ENCODE peak calls at places on chromosomes 6 and 20, in nine cellular contexts. H is HepG2; B is CD8-positive, alpha-beta T cell; G is choroid plexus epithelial cell; Q is fibroblast of pulmonary artery; T is breast epithelium; J is IMR-90; E is foreskin fibroblast; X is lower lobe of right lung. K is an unnamed sample.
A peak's percentile ranks its signal among the peaks of the same experiment; 100 is the strongest.

GRCh38 chr6:138785980-138786379 is 9.9 kb upstream of the ECT2L start:
- DNase-seq in J (peak; percentile 7), X (no peak), E (no peak), B (no peak), Q (no peak), G (no peak), T (no peak), H (no peak), K (no peak)

GRCh38 chr20:14259691-14260090 is 77.7 kb downstream of the FLRT3 start:
- DNase-seq in E (peak; percentile 45), J (peak; percentile 1), X (no peak), G (no peak), T (no peak), Q (no peak), H (no peak), B (no peak), K (peak; percentile 40)

GRCh38 chr20:52874241-52874640 is 97.9 kb upstream of the TSHZ2 start:
- DNase-seq in H (no peak), J (no peak), B (no peak), Q (no peak), E (no peak), G (no peak), X (no peak), T (no peak), K (no peak)

GRCh38 chr6:99543968-99544367 is 24.5 kb downstream of the CCNC start:
- DNase-seq in T (no peak), X (no peak), J (no peak), B (no peak), H (no peak), Q (no peak), E (no peak), G (no peak), K (no peak)

GRCh38 chr20:19823971-19824370 is 65.9 kb downstream of the RIN2 start:
- DNase-seq in E (no peak), J (no peak), G (no peak), Q (no peak), H (no peak), X (no peak), T (no peak), B (no peak), K (peak; percentile 35)

GRCh38 chr6:150876598-150876997 is 11.1 kb downstream of the MTHFD1L start:
- DNase-seq in G (peak; percentile 34), J (peak; percentile 37), T (peak; percentile 75), Q (peak; percentile 44), E (no peak), X (no peak), B (no peak), H (no peak), K (no peak)

GRCh38 chr6:44084231-44085014 is 42.8 kb downstream of the MRPL14 start:
- DNase-seq in T (no peak), B (no peak), J (peak; percentile 75), E (peak; percentile 59), G (peak; percentile 52), H (peak; percentile 54), X (no peak), Q (no peak), K (peak; percentile 82)

GRCh38 chr6:131976545-131977061 is 25.4 kb upstream of the CCN2 start:
- DNase-seq in B (no peak), H (peak; percentile 98), T (no peak), E (no peak), G (peak; percentile 97), Q (peak; percentile 90), J (peak; percentile 38), X (no peak), K (no peak)

GRCh38 chr6:113829702-113830058 is 27.5 kb upstream of the MARCKS start:
- DNase-seq in H (no peak), B (no peak), X (no peak), Q (peak; percentile 46), E (peak; percentile 12), T (no peak), J (peak; percentile 51), G (peak; percentile 70), K (no peak)

GRCh38 chr6:168024951-168025510 is 27.6 kb downstream of the KIF25 start:
- DNase-seq in J (no peak), E (no peak), Q (no peak), B (no peak), G (no peak), X (no peak), T (peak; percentile 2), H (no peak), K (no peak)

GRCh38 chr6:80640176-80640575 is 533.7 kb downstream of the BCKDHB start:
- DNase-seq in H (no peak), E (no peak), T (no peak), Q (peak; percentile 25), B (no peak), J (no peak), G (no peak), X (no peak), K (no peak)

GRCh38 chr20:2658414-2659354 is 5.3 kb downstream of the IDH3B start:
- DNase-seq in X (no peak), B (no peak), Q (no peak), G (no peak), E (no peak), H (peak; percentile 40), J (no peak), T (no peak), K (no peak)

GRCh38 chr6:2935566-2936291 is 32.6 kb upstream of the SERPINB9 start:
- DNase-seq in X (no peak), Q (no peak), J (no peak), G (no peak), H (no peak), E (no peak), B (no peak), T (no peak), K (no peak)

GRCh38 chr6:150470131-150470530 is 101.3 kb downstream of the IYD start:
- DNase-seq in H (no peak), J (no peak), Q (no peak), B (no peak), T (no peak), X (no peak), G (no peak), E (no peak), K (no peak)

DNA sequence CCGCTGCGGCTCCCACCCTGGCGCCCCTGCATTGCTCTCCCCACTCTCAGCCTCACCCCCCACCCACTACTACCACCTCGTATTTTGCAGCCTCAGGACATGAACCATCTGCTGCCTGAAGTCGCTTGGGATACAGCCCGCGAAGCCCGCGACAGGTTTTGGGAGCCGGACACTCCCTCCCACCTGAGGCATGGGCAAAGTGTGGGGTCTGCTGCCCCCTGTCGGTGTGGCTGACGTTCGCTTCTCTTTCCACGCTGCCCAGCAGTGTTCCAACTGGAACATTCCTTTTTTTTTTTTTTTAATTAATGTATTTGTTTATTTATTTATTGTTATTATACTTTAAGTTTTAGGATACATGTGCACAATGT is 15.3 kb upstream of the LPA start:
- DNase-seq in H (no peak), B (no peak), E (no peak), Q (no peak), T (no peak), X (no peak), J (no peak), G (no peak), K (peak; percentile 31)
- TF ChIP-seq CTCF in H (peak; percentile 55), B (no peak), E (no peak), Q (no peak), T (no peak), X (no peak), J (no peak), G (no peak), K (peak; percentile 53)

GRCh38 chr6:97689078-97689754 is 406.2 kb upstream of the MMS22L start:
- DNase-seq in H (no peak), Q (no peak), T (no peak), G (no peak), B (no peak), J (no peak), X (no peak), E (no peak), K (no peak)

DNA sequence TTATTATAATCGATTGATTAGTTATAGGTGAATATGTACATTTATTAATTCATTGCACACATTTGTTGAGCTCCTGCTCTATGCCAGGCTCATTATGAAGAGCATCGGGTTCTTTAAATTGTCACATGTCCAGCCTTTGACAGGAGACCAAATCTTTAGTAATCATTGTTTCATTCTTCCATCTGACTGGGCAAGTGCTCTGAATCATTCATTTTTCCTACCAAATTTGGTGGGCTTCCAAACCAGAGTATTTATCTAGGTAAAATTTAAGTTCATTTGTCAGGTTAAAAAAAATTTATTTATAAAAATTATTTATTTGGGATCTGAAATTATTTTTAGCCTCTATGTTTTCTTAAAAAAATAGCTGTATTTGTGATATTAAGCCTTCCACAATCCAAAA is 404.9 kb upstream of the MMS22L start:
- DNase-seq in J (no peak), B (no peak), X (no peak), E (no peak), Q (no peak), H (no peak), T (no peak), G (no peak), K (no peak)
- H3K4me3 ChIP-seq in J (no peak overlapping the region), B (no peak overlapping the region), X (no peak overlapping the region), E (no peak overlapping the region), Q (no peak overlapping the region), H (no peak overlapping the region), T (no peak overlapping the region), G (no peak overlapping the region), K (no peak overlapping the region)

GRCh38 chr20:50996901-50997830 is 25.7 kb downstream of the KCNG1 start:
- DNase-seq in T (no peak), X (no peak), Q (peak; percentile 39), B (no peak), H (no peak), G (peak; percentile 51), E (no peak), J (peak; percentile 75), K (peak; percentile 76)

GRCh38 chr20:50991076-50991475 is 31.8 kb downstream of the KCNG1 start:
- DNase-seq in J (peak; percentile 37), T (no peak), H (no peak), B (no peak), Q (no peak), E (no peak), X (no peak), G (no peak), K (peak; percentile 27)

GRCh38 chr20:50992336-50992732 is 30.6 kb downstream of the KCNG1 start:
- DNase-seq in Q (no peak), J (no peak), B (no peak), E (no peak), X (no peak), G (no peak), H (no peak), T (peak; percentile 67), K (peak; percentile 92)

GRCh38 chr20:50995506-50995905 is 27.4 kb downstream of the KCNG1 start:
- DNase-seq in E (no peak), J (peak; percentile 67), B (no peak), Q (peak; percentile 35), G (peak; percentile 76), T (no peak), H (no peak), X (no peak), K (peak; percentile 16)

GRCh38 chr20:50992733-50993457 is 30.0 kb downstream of the KCNG1 start:
- DNase-seq in G (peak; percentile 90), T (no peak), X (no peak), H (peak; percentile 89), E (no peak), Q (peak; percentile 82), B (peak; percentile 41), J (peak; percentile 69), K (peak; percentile 83)
- TF ChIP-seq CTCF in G (peak; percentile 85), T (peak; percentile 31), X (peak; percentile 34), H (peak; percentile 89), E (peak; percentile 61), Q (peak; percentile 77), B (peak; percentile 46), J (peak; percentile 80), K (peak; percentile 92)

DNA sequence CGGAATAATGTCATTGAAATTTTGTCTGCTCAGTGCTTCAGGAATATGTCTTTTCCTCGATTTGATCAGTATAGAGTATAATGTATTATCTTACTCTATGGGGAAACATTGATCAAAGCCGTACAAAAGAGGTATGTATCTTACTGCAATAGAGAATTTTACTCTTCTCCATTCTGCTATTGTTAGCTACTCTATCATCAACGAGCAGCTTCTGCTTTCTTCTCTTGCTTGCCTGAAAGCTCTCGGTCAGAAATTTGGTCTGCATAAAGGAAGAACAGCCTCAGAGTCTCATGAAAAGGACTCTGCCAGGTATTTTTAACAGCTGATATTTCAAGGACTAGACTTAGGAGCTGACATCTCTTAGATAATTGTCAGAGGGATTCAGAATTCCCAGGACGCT is 545.8 kb upstream of the ARID1B start:
- DNase-seq in J (no peak), E (no peak), T (no peak), G (no peak), X (no peak), H (no peak), Q (no peak), B (no peak), K (no peak)
- H3K4me3 ChIP-seq in J (no peak overlapping the region), E (no peak overlapping the region), T (no peak overlapping the region), G (no peak overlapping the region), X (no peak overlapping the region), H (no peak overlapping the region), Q (no peak overlapping the region), B (no peak overlapping the region), K (no peak overlapping the region)